ENCODE peak calls at places on chromosomes 1 and 21, in nine cellular contexts. One of them, this sample, is unnamed.

GRCh38 chr1:59332983-59333382 is 36.1 kb downstream of the FGGY start:
- DNase-seq in adrenal gland: no peak
- DNase-seq in psoas muscle: no peak
- DNase-seq in epithelial cell of esophagus: peak; percentile 68
- DNase-seq in brain microvascular endothelial cell: peak; percentile 22
- DNase-seq in HL-60: peak; percentile 39
- DNase-seq in hepatocyte: no peak
- DNase-seq in fibroblast of lung: peak; percentile 84
- DNase-seq in endothelial cell: no peak
- DNase-seq in this sample: peak; percentile 44

GRCh38 chr1:51728611-51729155 is 111.8 kb downstream of the OSBPL9 start:
- DNase-seq in adrenal gland: no peak
- DNase-seq in psoas muscle: no peak
- DNase-seq in epithelial cell of esophagus: no peak
- DNase-seq in brain microvascular endothelial cell: no peak
- DNase-seq in HL-60: no peak
- DNase-seq in hepatocyte: no peak
- DNase-seq in fibroblast of lung: peak; percentile 3
- DNase-seq in endothelial cell: peak; percentile 22
- DNase-seq in this sample: no peak

GRCh38 chr1:92820551-92820950 is 11.3 kb upstream of the RPL5 start:
- DNase-seq in adrenal gland: no peak
- DNase-seq in psoas muscle: no peak
- DNase-seq in epithelial cell of esophagus: peak; percentile 72
- DNase-seq in brain microvascular endothelial cell: peak; percentile 59
- DNase-seq in HL-60: no peak
- DNase-seq in hepatocyte: no peak
- DNase-seq in fibroblast of lung: peak; percentile 50
- DNase-seq in endothelial cell: no peak
- DNase-seq in this sample: no peak

GRCh38 chr1:179251675-179252074 is 22.2 kb upstream of the ABL2 start:
- DNase-seq in adrenal gland: no peak
- DNase-seq in psoas muscle: no peak
- DNase-seq in epithelial cell of esophagus: peak; percentile 58
- DNase-seq in brain microvascular endothelial cell: peak; percentile 38
- DNase-seq in HL-60: no peak
- DNase-seq in hepatocyte: peak; percentile 51
- DNase-seq in fibroblast of lung: peak; percentile 50
- DNase-seq in endothelial cell: no peak
- DNase-seq in this sample: no peak

GRCh38 chr1:166870584-166870983 is 5.5 kb downstream of the TADA1 start:
- DNase-seq in adrenal gland: no peak
- DNase-seq in psoas muscle: no peak
- DNase-seq in epithelial cell of esophagus: no peak
- DNase-seq in brain microvascular endothelial cell: no peak
- DNase-seq in HL-60: no peak
- DNase-seq in hepatocyte: no peak
- DNase-seq in fibroblast of lung: no peak
- DNase-seq in endothelial cell: no peak
- DNase-seq in this sample: no peak

GRCh38 chr1:61640531-61641125 is 84.3 kb downstream of the TM2D1 start:
- DNase-seq in adrenal gland: no peak
- DNase-seq in psoas muscle: peak; percentile 54
- DNase-seq in epithelial cell of esophagus: no peak
- DNase-seq in brain microvascular endothelial cell: no peak
- DNase-seq in HL-60: no peak
- DNase-seq in hepatocyte: no peak
- DNase-seq in fibroblast of lung: no peak
- DNase-seq in endothelial cell: no peak
- DNase-seq in this sample: peak; percentile 39

GRCh38 chr1:96360036-96360795 is 361.4 kb upstream of the PTBP2 start:
- DNase-seq in adrenal gland: no peak
- DNase-seq in psoas muscle: no peak
- DNase-seq in epithelial cell of esophagus: peak; percentile 73
- DNase-seq in brain microvascular endothelial cell: no peak
- DNase-seq in HL-60: no peak
- DNase-seq in hepatocyte: no peak
- DNase-seq in fibroblast of lung: peak; percentile 43
- DNase-seq in endothelial cell: no peak
- DNase-seq in this sample: no peak

GRCh38 chr21:36322083-36322424 is 2.1 kb downstream of the MORC3 start:
- DNase-seq in adrenal gland: no peak
- DNase-seq in psoas muscle: no peak
- DNase-seq in epithelial cell of esophagus: no peak
- DNase-seq in brain microvascular endothelial cell: no peak
- DNase-seq in HL-60: no peak
- DNase-seq in hepatocyte: no peak
- DNase-seq in fibroblast of lung: no peak
- DNase-seq in endothelial cell: no peak
- DNase-seq in this sample: no peak

GRCh38 chr1:29346573-29346972 is 110.3 kb downstream of the PTPRU start:
- DNase-seq in adrenal gland: no peak
- DNase-seq in psoas muscle: no peak
- DNase-seq in epithelial cell of esophagus: no peak
- DNase-seq in brain microvascular endothelial cell: no peak
- DNase-seq in HL-60: no peak
- DNase-seq in hepatocyte: no peak
- DNase-seq in fibroblast of lung: no peak
- DNase-seq in endothelial cell: no peak
- DNase-seq in this sample: no peak

GRCh38 chr1:39955547-39956539 is 898 bp downstream of the MFSD2A start:
- DNase-seq in adrenal gland: no peak
- DNase-seq in psoas muscle: no peak
- DNase-seq in epithelial cell of esophagus: peak; percentile 84
- DNase-seq in brain microvascular endothelial cell: peak; percentile 31
- DNase-seq in HL-60: peak; percentile 52
- DNase-seq in hepatocyte: peak; percentile 46
- DNase-seq in fibroblast of lung: peak; percentile 57
- DNase-seq in endothelial cell: no peak
- DNase-seq in this sample: peak; percentile 83

GRCh38 chr1:231315887-231316286 is 21.8 kb downstream of the EXOC8 start:
- DNase-seq in adrenal gland: peak; percentile 55
- DNase-seq in psoas muscle: peak; percentile 58
- DNase-seq in epithelial cell of esophagus: peak; percentile 35
- DNase-seq in brain microvascular endothelial cell: no peak
- DNase-seq in HL-60: peak; percentile 60
- DNase-seq in hepatocyte: peak; percentile 24
- DNase-seq in fibroblast of lung: no peak
- DNase-seq in endothelial cell: peak; percentile 42
- DNase-seq in this sample: peak; percentile 66

GRCh38 chr1:50368179-50369007 is 54.9 kb downstream of the DMRTA2 start:
- DNase-seq in adrenal gland: peak; percentile 50
- DNase-seq in psoas muscle: no peak
- DNase-seq in epithelial cell of esophagus: peak; percentile 36
- DNase-seq in brain microvascular endothelial cell: peak; percentile 8
- DNase-seq in HL-60: no peak
- DNase-seq in hepatocyte: peak; percentile 63
- DNase-seq in fibroblast of lung: no peak
- DNase-seq in endothelial cell: peak; percentile 67
- DNase-seq in this sample: peak; percentile 56

GRCh38 chr1:201999625-202000238 is 10.7 kb upstream of the ELF3 start:
- DNase-seq in adrenal gland: peak; percentile 38
- DNase-seq in psoas muscle: no peak
- DNase-seq in epithelial cell of esophagus: peak; percentile 76
- DNase-seq in brain microvascular endothelial cell: no peak
- DNase-seq in HL-60: peak; percentile 41
- DNase-seq in hepatocyte: peak; percentile 80
- DNase-seq in fibroblast of lung: peak; percentile 33
- DNase-seq in endothelial cell: no peak
- DNase-seq in this sample: peak; percentile 36

GRCh38 chr1:150765229-150765976 is at the start of gene CTSS:
- DNase-seq in adrenal gland: no peak
- DNase-seq in psoas muscle: no peak
- DNase-seq in epithelial cell of esophagus: no peak
- DNase-seq in brain microvascular endothelial cell: no peak
- DNase-seq in HL-60: peak; percentile 43
- DNase-seq in hepatocyte: no peak
- DNase-seq in fibroblast of lung: no peak
- DNase-seq in endothelial cell: no peak
- DNase-seq in this sample: no peak

GRCh38 chr1:231278100-231278790 is 37.2 kb downstream of the GNPAT start:
- DNase-seq in adrenal gland: no peak
- DNase-seq in psoas muscle: peak; percentile 89
- DNase-seq in epithelial cell of esophagus: no peak
- DNase-seq in brain microvascular endothelial cell: no peak
- DNase-seq in HL-60: no peak
- DNase-seq in hepatocyte: no peak
- DNase-seq in fibroblast of lung: no peak
- DNase-seq in endothelial cell: no peak
- DNase-seq in this sample: no peak

GRCh38 chr21:36744560-36745231 is 45.8 kb downstream of the SIM2 start:
- DNase-seq in adrenal gland: peak; percentile 47
- DNase-seq in psoas muscle: no peak
- DNase-seq in epithelial cell of esophagus: no peak
- DNase-seq in brain microvascular endothelial cell: no peak
- DNase-seq in HL-60: no peak
- DNase-seq in hepatocyte: no peak
- DNase-seq in fibroblast of lung: peak; percentile 37
- DNase-seq in endothelial cell: no peak
- DNase-seq in this sample: no peak

GRCh38 chr1:172928412-172928811 is 122.3 kb downstream of the TNFSF18 start:
- DNase-seq in adrenal gland: no peak
- DNase-seq in psoas muscle: no peak
- DNase-seq in epithelial cell of esophagus: peak; percentile 84
- DNase-seq in brain microvascular endothelial cell: peak; percentile 85
- DNase-seq in HL-60: no peak
- DNase-seq in hepatocyte: no peak
- DNase-seq in fibroblast of lung: peak; percentile 91
- DNase-seq in endothelial cell: no peak
- DNase-seq in this sample: no peak

GRCh38 chr1:200272669-200273068 is 137.2 kb downstream of the ZNF281 start:
- DNase-seq in adrenal gland: no peak
- DNase-seq in psoas muscle: no peak
- DNase-seq in epithelial cell of esophagus: no peak
- DNase-seq in brain microvascular endothelial cell: no peak
- DNase-seq in HL-60: no peak
- DNase-seq in hepatocyte: no peak
- DNase-seq in fibroblast of lung: no peak
- DNase-seq in endothelial cell: no peak
- DNase-seq in this sample: no peak

GRCh38 chr1:202571719-202572339 is 138.4 kb downstream of the SYT2 start:
- DNase-seq in adrenal gland: peak; percentile 36
- DNase-seq in psoas muscle: no peak
- DNase-seq in epithelial cell of esophagus: peak; percentile 56
- DNase-seq in brain microvascular endothelial cell: no peak
- DNase-seq in HL-60: peak; percentile 35
- DNase-seq in hepatocyte: peak; percentile 61
- DNase-seq in fibroblast of lung: peak; percentile 41
- DNase-seq in endothelial cell: peak; percentile 42
- DNase-seq in this sample: peak; percentile 53

GRCh38 chr1:160420881-160421842 is 20.8 kb downstream of the VANGL2 start:
- DNase-seq in adrenal gland: no peak
- DNase-seq in psoas muscle: no peak
- DNase-seq in epithelial cell of esophagus: no peak
- DNase-seq in brain microvascular endothelial cell: no peak
- DNase-seq in HL-60: no peak
- DNase-seq in hepatocyte: no peak
- DNase-seq in fibroblast of lung: no peak
- DNase-seq in endothelial cell: no peak
- DNase-seq in this sample: no peak

GRCh38 chr1:201250326-201251011 is 32.8 kb upstream of the PKP1 start:
- DNase-seq in adrenal gland: no peak
- DNase-seq in psoas muscle: no peak
- DNase-seq in epithelial cell of esophagus: no peak
- DNase-seq in brain microvascular endothelial cell: no peak
- DNase-seq in HL-60: no peak
- DNase-seq in hepatocyte: no peak
- DNase-seq in fibroblast of lung: no peak
- DNase-seq in endothelial cell: no peak
- DNase-seq in this sample: no peak

GRCh38 chr1:231354330-231355020 is 16.4 kb downstream of the SPRTN start:
- DNase-seq in adrenal gland: no peak
- DNase-seq in psoas muscle: no peak
- DNase-seq in epithelial cell of esophagus: no peak
- DNase-seq in brain microvascular endothelial cell: no peak
- DNase-seq in HL-60: no peak
- DNase-seq in hepatocyte: no peak
- DNase-seq in fibroblast of lung: peak; percentile 48
- DNase-seq in endothelial cell: no peak
- DNase-seq in this sample: no peak

GRCh38 chr1:219876798-219877209 is 51.6 kb downstream of the SLC30A10 start:
- DNase-seq in adrenal gland: no peak
- DNase-seq in psoas muscle: no peak
- DNase-seq in epithelial cell of esophagus: peak; percentile 6
- DNase-seq in brain microvascular endothelial cell: no peak
- DNase-seq in HL-60: peak; percentile 3
- DNase-seq in hepatocyte: no peak
- DNase-seq in fibroblast of lung: no peak
- DNase-seq in endothelial cell: no peak
- DNase-seq in this sample: peak; percentile 3

GRCh38 chr1:224641030-224641429 is 24.9 kb downstream of the CNIH3 start:
- DNase-seq in adrenal gland: no peak
- DNase-seq in psoas muscle: no peak
- DNase-seq in epithelial cell of esophagus: peak; percentile 54
- DNase-seq in brain microvascular endothelial cell: no peak
- DNase-seq in HL-60: no peak
- DNase-seq in hepatocyte: peak; percentile 26
- DNase-seq in fibroblast of lung: no peak
- DNase-seq in endothelial cell: no peak
- DNase-seq in this sample: no peak
- TF ChIP-seq CTCF in adrenal gland: no peak
- TF ChIP-seq CTCF in psoas muscle: no peak
- TF ChIP-seq CTCF in epithelial cell of esophagus: peak; percentile 56
- TF ChIP-seq CTCF in brain microvascular endothelial cell: peak; percentile 31
- TF ChIP-seq CTCF in HL-60: no peak
- TF ChIP-seq CTCF in hepatocyte: no peak
- TF ChIP-seq CTCF in fibroblast of lung: no peak
- TF ChIP-seq CTCF in endothelial cell: no peak
- TF ChIP-seq CTCF in this sample: no peak

GRCh38 chr1:90561926-90562325 is 155.2 kb downstream of the BARHL2 start:
- DNase-seq in adrenal gland: no peak
- DNase-seq in psoas muscle: no peak
- DNase-seq in epithelial cell of esophagus: no peak
- DNase-seq in brain microvascular endothelial cell: no peak
- DNase-seq in HL-60: no peak
- DNase-seq in hepatocyte: no peak
- DNase-seq in fibroblast of lung: no peak
- DNase-seq in endothelial cell: no peak
- DNase-seq in this sample: no peak
- TF ChIP-seq CTCF in adrenal gland: no peak
- TF ChIP-seq CTCF in psoas muscle: no peak
- TF ChIP-seq CTCF in epithelial cell of esophagus: no peak
- TF ChIP-seq CTCF in brain microvascular endothelial cell: peak; percentile 12
- TF ChIP-seq CTCF in HL-60: no peak
- TF ChIP-seq CTCF in hepatocyte: no peak
- TF ChIP-seq CTCF in fibroblast of lung: no peak
- TF ChIP-seq CTCF in endothelial cell: no peak
- TF ChIP-seq CTCF in this sample: no peak

GRCh38 chr21:16082038-16082816 is 352.4 kb downstream of the USP25 start:
- DNase-seq in adrenal gland: no peak
- DNase-seq in psoas muscle: no peak
- DNase-seq in epithelial cell of esophagus: peak; percentile 16
- DNase-seq in brain microvascular endothelial cell: no peak
- DNase-seq in HL-60: no peak
- DNase-seq in hepatocyte: peak; percentile 21
- DNase-seq in fibroblast of lung: no peak
- DNase-seq in endothelial cell: no peak
- DNase-seq in this sample: no peak
- TF ChIP-seq CTCF in adrenal gland: peak; percentile 33
- TF ChIP-seq CTCF in psoas muscle: peak; percentile 54
- TF ChIP-seq CTCF in epithelial cell of esophagus: peak; percentile 18
- TF ChIP-seq CTCF in brain microvascular endothelial cell: peak; percentile 0
- TF ChIP-seq CTCF in HL-60: no peak
- TF ChIP-seq CTCF in hepatocyte: peak; percentile 57
- TF ChIP-seq CTCF in fibroblast of lung: peak; percentile 13
- TF ChIP-seq CTCF in endothelial cell: peak; percentile 64
- TF ChIP-seq CTCF in this sample: peak; percentile 57

GRCh38 chr1:46411601-46412341 is 17.7 kb downstream of the FAAH start:
- DNase-seq in adrenal gland: no peak
- DNase-seq in psoas muscle: peak; percentile 56
- DNase-seq in epithelial cell of esophagus: no peak
- DNase-seq in brain microvascular endothelial cell: no peak
- DNase-seq in HL-60: no peak
- DNase-seq in hepatocyte: no peak
- DNase-seq in fibroblast of lung: no peak
- DNase-seq in endothelial cell: peak; percentile 53
- DNase-seq in this sample: peak; percentile 51
- TF ChIP-seq CTCF in adrenal gland: no peak
- TF ChIP-seq CTCF in psoas muscle: no peak
- TF ChIP-seq CTCF in epithelial cell of esophagus: peak; percentile 23
- TF ChIP-seq CTCF in brain microvascular endothelial cell: peak; percentile 63
- TF ChIP-seq CTCF in HL-60: no peak
- TF ChIP-seq CTCF in hepatocyte: peak; percentile 31
- TF ChIP-seq CTCF in fibroblast of lung: no peak
- TF ChIP-seq CTCF in endothelial cell: peak; percentile 71
- TF ChIP-seq CTCF in this sample: peak; percentile 67

This sample was measured in activated CD8-positive, alpha-beta T cell treated with anti-CD3 and anti-CD28 coated beads for 36 hours.